ENCODE peak calls at places on chromosomes 6 and 20, in nine cellular contexts. J is A549, X is bronchial epithelial cell, F is neural crest cell, U is cardiac fibroblast, V is AG04450, R is suprapubic skin, O is left lung, P is neural progenitor cell. D is an unnamed sample.

GRCh38 chr6:100175814-100176275 is 181.8 kb upstream of the MCHR2 start:
- DNase-seq in J (no peak), X (peak), F (no peak), U (peak), V (peak), R (no peak), O (no peak), P (no peak), D (no peak)

GRCh38 chr20:10094566-10095173 is 59.9 kb downstream of the ANKEF1 start:
- DNase-seq in J (no peak), X (no peak), F (no peak), U (peak), V (no peak), R (no peak), O (no peak), P (no peak), D (no peak)

GRCh38 chr20:38599410-38599882 is 2.2 kb upstream of the ARHGAP40 start:
- DNase-seq in J (no peak), X (peak), F (no peak), U (no peak), V (no peak), R (no peak), O (peak), P (no peak), D (no peak)

GRCh38 chr6:31560697-31561058 is 11.4 kb upstream of the LTA start:
- DNase-seq in J (no peak), X (no peak), F (no peak), U (no peak), V (no peak), R (no peak), O (no peak), P (no peak), D (no peak)

GRCh38 chr6:32081168-32081624 is 27.9 kb downstream of the TNXB start:
- DNase-seq in J (no peak), X (no peak), F (peak), U (peak), V (peak), R (peak), O (peak), P (no peak), D (peak)

GRCh38 chr6:167422934-167423333 is 98.0 kb downstream of the TTLL2 start:
- DNase-seq in J (no peak), X (no peak), F (no peak), U (no peak), V (no peak), R (no peak), O (no peak), P (no peak), D (no peak)

GRCh38 chr20:50464026-50464724 is 46.0 kb upstream of the PTPN1 start:
- DNase-seq in J (peak), X (peak), F (peak), U (peak), V (no peak), R (peak), O (no peak), P (peak), D (no peak)

GRCh38 chr6:31187780-31188194 is 17.3 kb upstream of the POU5F1 start:
- DNase-seq in J (no peak), X (peak), F (no peak), U (no peak), V (no peak), R (no peak), O (no peak), P (no peak), D (no peak)

GRCh38 chr6:122399348-122400120 is at the start of gene HSF2:
- DNase-seq in J (peak), X (peak), F (peak), U (peak), V (peak), R (peak), O (peak), P (peak), D (peak)

GRCh38 chr20:34072076-34072475 is 40.0 kb downstream of the EIF2S2 start:
- DNase-seq in J (no peak), X (no peak), F (no peak), U (no peak), V (no peak), R (no peak), O (no peak), P (no peak), D (no peak)

GRCh38 chr6:160917581-160917980 is 74.0 kb upstream of the MAP3K4 start:
- DNase-seq in J (no peak), X (no peak), F (no peak), U (peak), V (no peak), R (no peak), O (no peak), P (no peak), D (no peak)

GRCh38 chr6:149259753-149260152 is 57.8 kb upstream of the TAB2 start:
- DNase-seq in J (no peak), X (no peak), F (no peak), U (no peak), V (no peak), R (no peak), O (peak), P (no peak), D (no peak)

GRCh38 chr20:39004508-39004907 is 42.4 kb downstream of the DHX35 start:
- DNase-seq in J (no peak), X (peak), F (no peak), U (no peak), V (no peak), R (no peak), O (no peak), P (no peak), D (no peak)

GRCh38 chr6:130933712-130934200 is 106.5 kb downstream of the SMLR1 start:
- DNase-seq in J (no peak), X (no peak), F (peak), U (peak), V (no peak), R (no peak), O (no peak), P (no peak), D (no peak)

GRCh38 chr6:116847234-116847633 is 18.4 kb upstream of the GPRC6A start:
- DNase-seq in J (peak), X (peak), F (no peak), U (peak), V (no peak), R (no peak), O (no peak), P (no peak), D (no peak)

GRCh38 chr20:38337561-38338140 is 8.6 kb upstream of the LBP start:
- DNase-seq in J (peak), X (peak), F (peak), U (peak), V (no peak), R (no peak), O (no peak), P (peak), D (peak)

GRCh38 chr6:165705941-165706340 is 42.9 kb upstream of the PDE10A start:
- DNase-seq in J (no peak), X (no peak), F (no peak), U (no peak), V (no peak), R (no peak), O (no peak), P (no peak), D (no peak)

GRCh38 chr6:122484760-122485159 is 13.2 kb upstream of the SERINC1 start:
- DNase-seq in J (no peak), X (no peak), F (no peak), U (no peak), V (no peak), R (no peak), O (no peak), P (peak), D (no peak)

GRCh38 chr6:127695108-127695507 is 118.1 kb downstream of the C6orf58 start:
- DNase-seq in J (no peak), X (no peak), F (no peak), U (no peak), V (no peak), R (no peak), O (peak), P (no peak), D (no peak)

GRCh38 chr6:48610846-48611245 is 499.8 kb upstream of the PTCHD4 start:
- DNase-seq in J (no peak), X (no peak), F (no peak), U (peak), V (no peak), R (no peak), O (no peak), P (no peak), D (no peak)

GRCh38 chr6:26232950-26233607 is 131.9 kb upstream of the BTN3A2 start:
- DNase-seq in J (no peak), X (peak), F (no peak), U (peak), V (no peak), R (no peak), O (peak), P (peak), D (no peak)

GRCh38 chr6:27617700-27618689 is 145.1 kb upstream of the ZNF184 start:
- DNase-seq in J (peak), X (peak), F (no peak), U (peak), V (no peak), R (no peak), O (no peak), P (peak), D (no peak)

GRCh38 chr20:40786336-40786735 is 97.3 kb upstream of the MAFB start:
- DNase-seq in J (no peak), X (no peak), F (no peak), U (no peak), V (no peak), R (no peak), O (no peak), P (no peak), D (no peak)

GRCh38 chr6:49558233-49558632 is 7.8 kb downstream of the C6orf141 start:
- DNase-seq in J (no peak), X (no peak), F (no peak), U (no peak), V (no peak), R (no peak), O (no peak), P (no peak), D (no peak)

GRCh38 chr6:157761331-157761921 is 61.6 kb upstream of the SNX9 start:
- DNase-seq in J (no peak), X (peak), F (no peak), U (peak), V (no peak), R (no peak), O (no peak), P (no peak), D (no peak)

GRCh38 chr20:17419459-17419858 is 111.7 kb downstream of the BFSP1 start:
- DNase-seq in J (no peak), X (no peak), F (no peak), U (no peak), V (no peak), R (no peak), O (no peak), P (no peak), D (no peak)

GRCh38 chr6:20691185-20691584 is 156.9 kb downstream of the CDKAL1 start:
- DNase-seq in J (no peak), X (no peak), F (no peak), U (no peak), V (no peak), R (no peak), O (no peak), P (no peak), D (no peak)

GRCh38 chr6:151041686-151042085 is 176.2 kb downstream of the MTHFD1L start:
- DNase-seq in J (no peak), X (no peak), F (no peak), U (no peak), V (no peak), R (no peak), O (no peak), P (no peak), D (no peak)

GRCh38 chr6:583639-584038 is 73.3 kb downstream of the HUS1B start:
- DNase-seq in J (no peak), X (no peak), F (no peak), U (no peak), V (no peak), R (no peak), O (no peak), P (peak), D (no peak)

GRCh38 chr6:129853996-129854711 is 7.0 kb downstream of the TMEM244 start:
- DNase-seq in J (no peak), X (peak), F (no peak), U (peak), V (no peak), R (no peak), O (no peak), P (no peak), D (no peak)

GRCh38 chr20:2151805-2152727 is 50.4 kb downstream of the STK35 start:
- DNase-seq in J (no peak), X (peak), F (no peak), U (peak), V (no peak), R (no peak), O (no peak), P (no peak), D (no peak)

GRCh38 chr20:39676857-39677351 is 714.8 kb downstream of the DHX35 start:
- DNase-seq in J (no peak), X (peak), F (no peak), U (peak), V (no peak), R (no peak), O (no peak), P (peak), D (no peak)

GRCh38 chr6:43506171-43506570 is 4.0 kb downstream of the LRRC73 start:
- DNase-seq in J (no peak), X (no peak), F (no peak), U (no peak), V (no peak), R (no peak), O (no peak), P (no peak), D (no peak)

GRCh38 chr6:42702200-42702599 is 20.2 kb downstream of the PRPH2 start:
- DNase-seq in J (no peak), X (peak), F (no peak), U (peak), V (no peak), R (no peak), O (no peak), P (no peak), D (no peak)

GRCh38 chr6:4023240-4023639 is 55.7 kb downstream of the FAM217A start:
- DNase-seq in J (no peak), X (no peak), F (no peak), U (peak), V (no peak), R (no peak), O (no peak), P (no peak), D (no peak)

GRCh38 chr6:127403636-127404035 is 55.6 kb downstream of the KIAA0408 start:
- DNase-seq in J (no peak), X (no peak), F (no peak), U (no peak), V (no peak), R (no peak), O (no peak), P (no peak), D (no peak)

GRCh38 chr6:135535989-135536414 is 38.5 kb upstream of the AHI1 start:
- DNase-seq in J (peak), X (peak), F (peak), U (peak), V (peak), R (no peak), O (no peak), P (peak), D (no peak)

GRCh38 chr6:159929819-159930218 is 39.0 kb downstream of the MAS1 start:
- DNase-seq in J (no peak), X (peak), F (no peak), U (peak), V (no peak), R (no peak), O (no peak), P (no peak), D (no peak)

GRCh38 chr20:14882846-14883245 is 545.4 kb upstream of the FLRT3 start:
- DNase-seq in J (no peak), X (peak), F (no peak), U (no peak), V (no peak), R (no peak), O (no peak), P (no peak), D (no peak)

DNA sequence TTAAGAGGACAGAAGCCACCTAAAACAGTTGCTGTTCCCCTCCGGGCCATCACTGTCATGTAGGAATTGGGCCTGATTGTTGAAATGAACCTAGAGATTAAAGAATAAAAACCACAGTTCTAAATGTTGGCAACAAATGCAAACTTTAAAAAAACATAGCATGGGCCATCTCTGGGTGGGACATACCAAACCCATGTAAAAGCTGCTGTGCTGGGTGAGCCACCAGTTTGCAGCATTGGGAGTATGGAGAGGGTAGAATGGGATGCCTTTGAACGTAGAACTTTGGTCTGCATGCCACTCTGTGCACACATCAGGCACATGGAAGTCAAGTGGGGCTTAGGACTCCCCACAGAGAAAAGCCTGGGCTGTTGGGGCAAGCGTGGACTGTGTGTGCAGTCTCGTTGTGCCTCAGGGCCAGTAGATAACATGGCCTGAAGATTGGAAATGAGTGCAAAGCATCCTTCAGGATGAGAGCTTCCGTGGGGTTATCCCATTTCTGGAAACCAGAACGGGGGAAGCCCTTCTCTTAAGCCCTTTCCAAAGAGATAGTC is 28.1 kb downstream of the EPB41L1 start:
- DNase-seq in J (no peak), X (no peak), F (no peak), U (no peak), V (no peak), R (no peak), O (no peak), P (no peak), D (no peak)
- TF ChIP-seq CTCF in J (no peak), X (no peak), F (no peak), U (no peak), V (no peak), R (no peak), O (no peak), P (no peak), D (no peak)

GRCh38 chr6:118468682-118469465 is 79.2 kb upstream of the PLN start:
- DNase-seq in J (peak), X (peak), F (no peak), U (peak), V (no peak), R (no peak), O (no peak), P (no peak), D (no peak)
- TF ChIP-seq CTCF in J (no peak), X (no peak), F (no peak), U (no peak), V (no peak), R (no peak), O (no peak), P (no peak), D (no peak)

GRCh38 chr6:56370591-56371198 is 123.3 kb upstream of the COL21A1 start:
- DNase-seq in J (peak), X (peak), F (no peak), U (peak), V (peak), R (no peak), O (no peak), P (no peak), D (no peak)
- TF ChIP-seq CTCF in J (no peak), X (no peak), F (no peak), U (no peak), V (no peak), R (no peak), O (no peak), P (no peak), D (no peak)

GRCh38 chr20:62068997-62069396 is 3.3 kb upstream of the TAF4 start:
- DNase-seq in J (no peak), X (no peak), F (no peak), U (no peak), V (no peak), R (no peak), O (no peak), P (no peak), D (no peak)
- TF ChIP-seq CTCF in J (no peak), X (no peak), F (no peak), U (no peak), V (no peak), R (no peak), O (no peak), P (no peak), D (no peak)

GRCh38 chr20:64131406-64131805 is 24.0 kb upstream of the NPBWR2 start:
- DNase-seq in J (peak), X (peak), F (no peak), U (peak), V (no peak), R (peak), O (peak), P (no peak), D (peak)
- TF ChIP-seq CTCF in J (peak), X (peak), F (no peak), U (peak), V (peak), R (no peak), O (no peak), P (no peak), D (no peak)

DNA sequence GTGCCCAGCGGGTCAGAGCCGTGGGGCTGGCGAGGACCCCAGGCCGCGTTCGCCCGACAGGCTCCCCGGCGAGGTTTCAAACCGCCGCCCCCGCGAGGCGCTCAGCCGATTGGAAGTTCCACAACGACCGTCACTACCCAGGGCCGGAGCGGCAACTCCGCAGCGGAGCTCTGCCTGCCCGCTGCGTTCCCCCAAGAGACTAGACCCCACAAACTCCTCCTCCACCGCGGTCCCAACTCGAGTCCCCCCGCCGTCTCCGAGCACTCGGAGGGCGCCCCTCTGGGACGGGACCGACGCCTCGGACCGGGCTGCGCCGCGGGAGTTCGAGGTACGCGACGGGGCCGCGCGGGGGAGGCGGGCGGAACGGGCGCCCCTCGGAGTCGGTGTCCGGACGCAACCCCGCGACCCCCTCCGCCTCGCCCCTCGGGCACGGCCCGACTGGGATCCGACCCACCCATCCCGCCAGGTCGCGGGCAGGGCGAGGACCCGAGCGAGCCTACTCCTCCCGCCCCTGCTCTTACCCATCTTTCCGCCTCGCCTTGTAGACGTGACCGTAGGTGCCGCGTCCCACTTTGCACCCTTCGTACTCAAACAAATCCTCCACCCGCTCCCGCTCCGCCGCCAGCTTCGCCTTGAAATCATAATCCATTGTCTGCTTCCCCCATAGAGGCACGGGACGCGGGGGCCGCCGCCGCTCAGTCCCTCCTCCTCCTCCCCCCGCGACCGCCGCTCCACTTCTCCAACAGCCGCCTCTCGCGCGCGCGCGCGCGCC is 595 bp downstream of the CDK19 start:
- DNase-seq in J (peak), X (peak), F (peak), U (peak), V (no peak), R (peak), O (peak), P (peak), D (no peak)
- TF ChIP-seq CTCF in J (no peak), X (no peak), F (no peak), U (no peak), V (no peak), R (no peak), O (no peak), P (no peak), D (no peak)